ENCODE peak calls at places on chromosomes 7 and 10, in eight cellular contexts. Q, B, M, H, W, P, N and Y are unnamed samples.

GRCh38 chr10:90674927-90675326 is 182.9 kb downstream of the HTR7 start:
- DNase-seq in Q (no peak), B (no peak), M (no peak), H (peak; percentile 82), W (no peak), P (peak; percentile 45), N (no peak), Y (peak; percentile 25)

GRCh38 chr7:130941322-130942210 is 207.6 kb upstream of the KLF14 start:
- DNase-seq in Q (no peak), B (no peak), M (no peak), H (peak; percentile 56), W (peak; percentile 81), P (no peak), N (no peak), Y (no peak)

GRCh38 chr7:2138146-2138765 is 94.5 kb downstream of the MAD1L1 start:
- DNase-seq in Q (peak; percentile 23), B (peak; percentile 37), M (no peak), H (no peak), W (no peak), P (no peak), N (no peak), Y (no peak)

GRCh38 chr7:1227071-1227804 is 5.4 kb upstream of the UNCX start:
- DNase-seq in Q (no peak), B (no peak), M (no peak), H (no peak), W (no peak), P (no peak), N (no peak), Y (no peak)

GRCh38 chr7:20199015-20199737 is 18.0 kb downstream of the MACC1 start:
- DNase-seq in Q (no peak), B (no peak), M (peak; percentile 72), H (peak; percentile 73), W (peak; percentile 64), P (peak; percentile 37), N (peak; percentile 79), Y (peak; percentile 100)

GRCh38 chr7:5692112-5692844 is 89.2 kb downstream of the RNF216 start:
- DNase-seq in Q (no peak), B (no peak), M (no peak), H (peak; percentile 99), W (no peak), P (peak; percentile 96), N (no peak), Y (peak; percentile 96)

GRCh38 chr10:103843854-103844567 is 11.4 kb downstream of the SH3PXD2A start:
- DNase-seq in Q (no peak), B (no peak), M (no peak), H (peak; percentile 91), W (no peak), P (no peak), N (no peak), Y (no peak)

GRCh38 chr10:78544447-78545085 is 510.9 kb downstream of the RPS24 start:
- DNase-seq in Q (no peak), B (no peak), M (no peak), H (peak; percentile 26), W (no peak), P (no peak), N (no peak), Y (no peak)

GRCh38 chr10:46550795-46551700 is 5.4 kb downstream of the GPRIN2 start:
- DNase-seq in Q (no peak), B (peak; percentile 4), M (no peak), H (no peak), W (no peak), P (no peak), N (no peak), Y (no peak)

GRCh38 chr7:152313879-152314604 is 121.8 kb downstream of the KMT2C start:
- DNase-seq in Q (no peak), B (no peak), M (peak; percentile 98), H (peak; percentile 88), W (peak; percentile 81), P (peak; percentile 29), N (peak; percentile 20), Y (peak; percentile 96)

GRCh38 chr10:75294518-75294865 is 58.7 kb upstream of the COMTD1 start:
- DNase-seq in Q (no peak), B (no peak), M (no peak), H (peak; percentile 16), W (no peak), P (no peak), N (no peak), Y (no peak)

GRCh38 chr7:80659120-80660055 is 20.9 kb downstream of the CD36 start:
- DNase-seq in Q (no peak), B (no peak), M (peak; percentile 55), H (peak; percentile 66), W (peak; percentile 43), P (no peak), N (no peak), Y (peak; percentile 50)